ENCODE peak calls at places on chromosomes 4 and X, in nine cellular contexts. One of them, this sample, is unnamed.

GRCh38 chrX:39262641-39263040 is 461.4 kb downstream of the MID1IP1 start:
- DNase-seq in fibroblast of lung: no peak
- DNase-seq in GM23248: no peak
- DNase-seq in tibial nerve: no peak
- DNase-seq in iPS-NIHi11: no peak
- DNase-seq in left ventricle myocardium inferior: no peak
- DNase-seq in A549: no peak
- DNase-seq in pons: no peak
- DNase-seq in memory B cell: no peak
- DNase-seq in this sample: no peak

GRCh38 chr4:165461176-165461835 is 82.5 kb downstream of the CPE start:
- DNase-seq in memory B cell: no peak
- DNase-seq in tibial nerve: peak
- DNase-seq in pons: no peak
- DNase-seq in iPS-NIHi11: no peak
- DNase-seq in A549: no peak
- DNase-seq in left ventricle myocardium inferior: no peak
- DNase-seq in fibroblast of lung: peak
- DNase-seq in GM23248: peak
- DNase-seq in this sample: no peak

GRCh38 chr4:2436301-2436700 is 17.5 kb downstream of the CFAP99 start:
- DNase-seq in left ventricle myocardium inferior: no peak
- DNase-seq in pons: peak
- DNase-seq in iPS-NIHi11: no peak
- DNase-seq in GM23248: peak
- DNase-seq in A549: no peak
- DNase-seq in tibial nerve: no peak
- DNase-seq in fibroblast of lung: no peak
- DNase-seq in memory B cell: no peak
- DNase-seq in this sample: peak

GRCh38 chr4:105192910-105193309 is 46.2 kb downstream of the TET2 start:
- DNase-seq in GM23248: no peak
- DNase-seq in tibial nerve: no peak
- DNase-seq in left ventricle myocardium inferior: no peak
- DNase-seq in fibroblast of lung: no peak
- DNase-seq in memory B cell: no peak
- DNase-seq in iPS-NIHi11: no peak
- DNase-seq in A549: no peak
- DNase-seq in pons: no peak
- DNase-seq in this sample: no peak

GRCh38 chrX:46263494-46263893 is 281.7 kb downstream of the ZNF674 start:
- DNase-seq in GM23248: no peak
- DNase-seq in A549: no peak
- DNase-seq in fibroblast of lung: no peak
- DNase-seq in left ventricle myocardium inferior: no peak
- DNase-seq in tibial nerve: no peak
- DNase-seq in pons: no peak
- DNase-seq in iPS-NIHi11: no peak
- DNase-seq in memory B cell: no peak
- DNase-seq in this sample: no peak

GRCh38 chr4:12975511-12975910 is 508.6 kb downstream of the RAB28 start:
- DNase-seq in memory B cell: no peak
- DNase-seq in left ventricle myocardium inferior: no peak
- DNase-seq in iPS-NIHi11: no peak
- DNase-seq in A549: no peak
- DNase-seq in pons: no peak
- DNase-seq in fibroblast of lung: no peak
- DNase-seq in GM23248: no peak
- DNase-seq in tibial nerve: no peak
- DNase-seq in this sample: no peak

GRCh38 chrX:132041016-132041415 is 17.9 kb downstream of the STK26 start:
- DNase-seq in A549: no peak
- DNase-seq in left ventricle myocardium inferior: no peak
- DNase-seq in pons: no peak
- DNase-seq in memory B cell: no peak
- DNase-seq in tibial nerve: no peak
- DNase-seq in iPS-NIHi11: no peak
- DNase-seq in fibroblast of lung: no peak
- DNase-seq in GM23248: peak
- DNase-seq in this sample: no peak

GRCh38 chr4:34181311-34181808 is 2063.0 kb downstream of the ARAP2 start:
- DNase-seq in GM23248: peak
- DNase-seq in tibial nerve: no peak
- DNase-seq in left ventricle myocardium inferior: no peak
- DNase-seq in memory B cell: no peak
- DNase-seq in A549: peak
- DNase-seq in pons: no peak
- DNase-seq in iPS-NIHi11: no peak
- DNase-seq in fibroblast of lung: peak
- DNase-seq in this sample: no peak

GRCh38 chrX:93673869-93674271 is at the start of gene FAM133A:
- DNase-seq in left ventricle myocardium inferior: no peak
- DNase-seq in memory B cell: no peak
- DNase-seq in iPS-NIHi11: peak
- DNase-seq in pons: peak
- DNase-seq in tibial nerve: peak
- DNase-seq in fibroblast of lung: peak
- DNase-seq in GM23248: peak
- DNase-seq in A549: no peak
- DNase-seq in this sample: no peak

GRCh38 chr4:1408418-1408817 is 2.2 kb upstream of the NKX1-1 start:
- DNase-seq in A549: no peak
- DNase-seq in fibroblast of lung: no peak
- DNase-seq in left ventricle myocardium inferior: no peak
- DNase-seq in pons: no peak
- DNase-seq in tibial nerve: no peak
- DNase-seq in memory B cell: no peak
- DNase-seq in GM23248: no peak
- DNase-seq in iPS-NIHi11: peak
- DNase-seq in this sample: peak

GRCh38 chr4:10456270-10457254 is 664 bp downstream of the ZNF518B start:
- DNase-seq in tibial nerve: no peak
- DNase-seq in left ventricle myocardium inferior: peak
- DNase-seq in A549: peak
- DNase-seq in iPS-NIHi11: peak
- DNase-seq in pons: no peak
- DNase-seq in memory B cell: no peak
- DNase-seq in fibroblast of lung: peak
- DNase-seq in GM23248: peak
- DNase-seq in this sample: peak

GRCh38 chr4:6802050-6802449 is 19.5 kb downstream of the KIAA0232 start:
- DNase-seq in pons: no peak
- DNase-seq in A549: no peak
- DNase-seq in left ventricle myocardium inferior: no peak
- DNase-seq in memory B cell: no peak
- DNase-seq in GM23248: no peak
- DNase-seq in iPS-NIHi11: no peak
- DNase-seq in fibroblast of lung: no peak
- DNase-seq in tibial nerve: no peak
- DNase-seq in this sample: no peak

GRCh38 chrX:108268434-108269080 is 169.7 kb downstream of the COL4A6 start:
- DNase-seq in iPS-NIHi11: no peak
- DNase-seq in GM23248: peak
- DNase-seq in fibroblast of lung: peak
- DNase-seq in left ventricle myocardium inferior: no peak
- DNase-seq in A549: no peak
- DNase-seq in tibial nerve: no peak
- DNase-seq in pons: no peak
- DNase-seq in memory B cell: no peak
- DNase-seq in this sample: no peak

GRCh38 chr4:101282076-101282844 is 65.1 kb downstream of the PPP3CA start:
- DNase-seq in memory B cell: no peak
- DNase-seq in left ventricle myocardium inferior: no peak
- DNase-seq in tibial nerve: no peak
- DNase-seq in A549: no peak
- DNase-seq in GM23248: no peak
- DNase-seq in fibroblast of lung: no peak
- DNase-seq in iPS-NIHi11: peak
- DNase-seq in pons: no peak
- DNase-seq in this sample: no peak

GRCh38 chr4:8568068-8568668 is 12.0 kb upstream of the GPR78 start:
- DNase-seq in left ventricle myocardium inferior: no peak
- DNase-seq in A549: no peak
- DNase-seq in iPS-NIHi11: no peak
- DNase-seq in GM23248: no peak
- DNase-seq in tibial nerve: no peak
- DNase-seq in fibroblast of lung: no peak
- DNase-seq in memory B cell: no peak
- DNase-seq in pons: no peak
- DNase-seq in this sample: no peak

GRCh38 chr4:57023104-57023503 is 44.4 kb downstream of the POLR2B start:
- DNase-seq in pons: no peak
- DNase-seq in iPS-NIHi11: no peak
- DNase-seq in A549: no peak
- DNase-seq in tibial nerve: no peak
- DNase-seq in left ventricle myocardium inferior: no peak
- DNase-seq in GM23248: peak
- DNase-seq in memory B cell: no peak
- DNase-seq in fibroblast of lung: peak
- DNase-seq in this sample: no peak

GRCh38 chr4:26992657-26993361 is 132.2 kb downstream of the STIM2 start:
- DNase-seq in iPS-NIHi11: no peak
- DNase-seq in left ventricle myocardium inferior: no peak
- DNase-seq in memory B cell: peak
- DNase-seq in GM23248: peak
- DNase-seq in fibroblast of lung: peak
- DNase-seq in A549: no peak
- DNase-seq in tibial nerve: peak
- DNase-seq in pons: peak
- DNase-seq in this sample: no peak

GRCh38 chrX:10028283-10029104 is 61.3 kb downstream of the CLDN34 start:
- DNase-seq in A549: no peak
- DNase-seq in tibial nerve: no peak
- DNase-seq in left ventricle myocardium inferior: no peak
- DNase-seq in iPS-NIHi11: no peak
- DNase-seq in memory B cell: no peak
- DNase-seq in GM23248: no peak
- DNase-seq in pons: no peak
- DNase-seq in fibroblast of lung: peak
- DNase-seq in this sample: no peak

GRCh38 chr4:24657768-24658617 is 73.6 kb upstream of the DHX15 start:
- DNase-seq in pons: peak
- DNase-seq in GM23248: peak
- DNase-seq in iPS-NIHi11: peak
- DNase-seq in memory B cell: no peak
- DNase-seq in left ventricle myocardium inferior: peak
- DNase-seq in A549: peak
- DNase-seq in tibial nerve: peak
- DNase-seq in fibroblast of lung: peak
- DNase-seq in this sample: no peak

GRCh38 chrX:102712967-102713677 is 874 bp downstream of the GPRASP2 start:
- DNase-seq in fibroblast of lung: peak
- DNase-seq in A549: peak
- DNase-seq in iPS-NIHi11: peak
- DNase-seq in tibial nerve: peak
- DNase-seq in pons: peak
- DNase-seq in left ventricle myocardium inferior: peak
- DNase-seq in GM23248: peak
- DNase-seq in memory B cell: no peak
- DNase-seq in this sample: peak

GRCh38 chrX:153728095-153728494 is 3.4 kb downstream of the ABCD1 start:
- DNase-seq in tibial nerve: no peak
- DNase-seq in GM23248: no peak
- DNase-seq in memory B cell: no peak
- DNase-seq in A549: no peak
- DNase-seq in left ventricle myocardium inferior: no peak
- DNase-seq in iPS-NIHi11: no peak
- DNase-seq in fibroblast of lung: no peak
- DNase-seq in pons: no peak
- DNase-seq in this sample: no peak

GRCh38 chr4:76429636-76430035 is 5.4 kb upstream of the SHROOM3 start:
- DNase-seq in tibial nerve: no peak
- DNase-seq in A549: no peak
- DNase-seq in iPS-NIHi11: no peak
- DNase-seq in left ventricle myocardium inferior: no peak
- DNase-seq in GM23248: no peak
- DNase-seq in pons: no peak
- DNase-seq in fibroblast of lung: no peak
- DNase-seq in memory B cell: no peak
- DNase-seq in this sample: no peak

GRCh38 chrX:129529685-129530281 is 6.5 kb upstream of the SMARCA1 start:
- DNase-seq in GM23248: peak
- DNase-seq in memory B cell: no peak
- DNase-seq in fibroblast of lung: peak
- DNase-seq in left ventricle myocardium inferior: no peak
- DNase-seq in A549: no peak
- DNase-seq in pons: no peak
- DNase-seq in iPS-NIHi11: no peak
- DNase-seq in tibial nerve: peak
- DNase-seq in this sample: no peak

GRCh38 chrX:150897371-150898319 is 823 bp downstream of the CD99L2 start:
- DNase-seq in left ventricle myocardium inferior: no peak
- DNase-seq in iPS-NIHi11: no peak
- DNase-seq in fibroblast of lung: peak
- DNase-seq in pons: peak
- DNase-seq in GM23248: peak
- DNase-seq in tibial nerve: no peak
- DNase-seq in memory B cell: no peak
- DNase-seq in A549: peak
- DNase-seq in this sample: peak

GRCh38 chrX:352582-353314 is 34.0 kb downstream of the PPP2R3B start:
- DNase-seq in iPS-NIHi11: no peak
- DNase-seq in pons: no peak
- DNase-seq in left ventricle myocardium inferior: peak
- DNase-seq in memory B cell: no peak
- DNase-seq in A549: no peak
- DNase-seq in fibroblast of lung: no peak
- DNase-seq in GM23248: no peak
- DNase-seq in tibial nerve: no peak
- DNase-seq in this sample: no peak

GRCh38 chrX:56812515-56813105 is 83.6 kb downstream of the NBDY start:
- DNase-seq in iPS-NIHi11: no peak
- DNase-seq in tibial nerve: no peak
- DNase-seq in A549: no peak
- DNase-seq in fibroblast of lung: peak
- DNase-seq in memory B cell: no peak
- DNase-seq in GM23248: peak
- DNase-seq in left ventricle myocardium inferior: no peak
- DNase-seq in pons: no peak
- DNase-seq in this sample: no peak

GRCh38 chrX:7294483-7294882 is 146.5 kb upstream of the PUDP start:
- DNase-seq in fibroblast of lung: no peak
- DNase-seq in memory B cell: no peak
- DNase-seq in left ventricle myocardium inferior: no peak
- DNase-seq in iPS-NIHi11: no peak
- DNase-seq in tibial nerve: no peak
- DNase-seq in GM23248: peak
- DNase-seq in A549: no peak
- DNase-seq in pons: no peak
- DNase-seq in this sample: no peak

GRCh38 chr4:89299153-89299789 is 8.3 kb downstream of the GPRIN3 start:
- DNase-seq in memory B cell: no peak
- DNase-seq in pons: peak
- DNase-seq in GM23248: no peak
- DNase-seq in left ventricle myocardium inferior: no peak
- DNase-seq in fibroblast of lung: no peak
- DNase-seq in tibial nerve: no peak
- DNase-seq in A549: no peak
- DNase-seq in iPS-NIHi11: no peak
- DNase-seq in this sample: no peak

GRCh38 chr4:8706221-8707044 is 113.9 kb downstream of the CPZ start:
- DNase-seq in left ventricle myocardium inferior: peak
- DNase-seq in A549: no peak
- DNase-seq in memory B cell: no peak
- DNase-seq in pons: no peak
- DNase-seq in iPS-NIHi11: no peak
- DNase-seq in GM23248: no peak
- DNase-seq in fibroblast of lung: no peak
- DNase-seq in tibial nerve: no peak
- DNase-seq in this sample: peak

GRCh38 chr4:44629280-44629866 is 22.1 kb downstream of the YIPF7 start:
- DNase-seq in tibial nerve: peak
- DNase-seq in A549: peak
- DNase-seq in pons: peak
- DNase-seq in fibroblast of lung: peak
- DNase-seq in memory B cell: peak
- DNase-seq in iPS-NIHi11: peak
- DNase-seq in GM23248: peak
- DNase-seq in left ventricle myocardium inferior: no peak
- DNase-seq in this sample: peak

GRCh38 chr4:93710101-93710846 is 118.3 kb upstream of the ATOH1 start:
- DNase-seq in fibroblast of lung: peak
- DNase-seq in pons: peak
- DNase-seq in tibial nerve: no peak
- DNase-seq in left ventricle myocardium inferior: no peak
- DNase-seq in A549: no peak
- DNase-seq in iPS-NIHi11: peak
- DNase-seq in GM23248: no peak
- DNase-seq in memory B cell: no peak
- DNase-seq in this sample: no peak

This sample was measured in retina.